ENCODE peak calls at places on chromosomes 13 and 19, in nine cellular contexts. One of them, this sample, is unnamed.

GRCh38 chr19:3053218-3053621 is 9.1 kb downstream of the TLE5 start:
- DNase-seq in HT-29: no peak
- DNase-seq in cardiac fibroblast: no peak
- DNase-seq in cardiac muscle cell: no peak
- DNase-seq in CD4-positive, alpha-beta T cell: no peak
- DNase-seq in heart right ventricle: no peak
- DNase-seq in HS-5: no peak
- DNase-seq in naive B cell: no peak
- DNase-seq in upper lobe of left lung: no peak
- DNase-seq in this sample: no peak

GRCh38 chr13:73142091-73142490 is 83.3 kb downstream of the KLF5 start:
- DNase-seq in upper lobe of left lung: peak; percentile 23
- DNase-seq in CD4-positive, alpha-beta T cell: no peak
- DNase-seq in cardiac fibroblast: peak; percentile 25
- DNase-seq in heart right ventricle: no peak
- DNase-seq in cardiac muscle cell: peak; percentile 10
- DNase-seq in naive B cell: no peak
- DNase-seq in HT-29: no peak
- DNase-seq in HS-5: no peak
- DNase-seq in this sample: no peak

GRCh38 chr19:35048911-35049411 is 7.4 kb downstream of the HPN start:
- DNase-seq in HS-5: no peak
- DNase-seq in upper lobe of left lung: peak; percentile 47
- DNase-seq in HT-29: no peak
- DNase-seq in cardiac muscle cell: no peak
- DNase-seq in cardiac fibroblast: no peak
- DNase-seq in heart right ventricle: peak; percentile 54
- DNase-seq in naive B cell: no peak
- DNase-seq in CD4-positive, alpha-beta T cell: no peak
- DNase-seq in this sample: no peak

GRCh38 chr13:95254341-95254740 is 46.9 kb downstream of the ABCC4 start:
- DNase-seq in naive B cell: no peak
- DNase-seq in HS-5: peak; percentile 26
- DNase-seq in CD4-positive, alpha-beta T cell: no peak
- DNase-seq in heart right ventricle: no peak
- DNase-seq in cardiac muscle cell: no peak
- DNase-seq in HT-29: no peak
- DNase-seq in upper lobe of left lung: no peak
- DNase-seq in cardiac fibroblast: no peak
- DNase-seq in this sample: no peak

GRCh38 chr13:49560270-49561063 is 24.9 kb downstream of the RCBTB1 start:
- DNase-seq in HS-5: no peak
- DNase-seq in HT-29: peak; percentile 54
- DNase-seq in upper lobe of left lung: peak; percentile 31
- DNase-seq in heart right ventricle: no peak
- DNase-seq in CD4-positive, alpha-beta T cell: no peak
- DNase-seq in naive B cell: no peak
- DNase-seq in cardiac fibroblast: peak; percentile 66
- DNase-seq in cardiac muscle cell: peak; percentile 12
- DNase-seq in this sample: no peak

GRCh38 chr19:3931041-3931440 is 1.8 kb upstream of the NMRK2 start:
- DNase-seq in naive B cell: no peak
- DNase-seq in CD4-positive, alpha-beta T cell: no peak
- DNase-seq in cardiac fibroblast: no peak
- DNase-seq in HT-29: peak; percentile 11
- DNase-seq in cardiac muscle cell: no peak
- DNase-seq in upper lobe of left lung: no peak
- DNase-seq in heart right ventricle: peak; percentile 73
- DNase-seq in HS-5: no peak
- DNase-seq in this sample: no peak

GRCh38 chr13:48037346-48038173 is at the start of gene NUDT15:
- DNase-seq in naive B cell: peak; percentile 93
- DNase-seq in HS-5: peak; percentile 54
- DNase-seq in upper lobe of left lung: peak; percentile 94
- DNase-seq in CD4-positive, alpha-beta T cell: peak; percentile 93
- DNase-seq in heart right ventricle: peak; percentile 92
- DNase-seq in cardiac fibroblast: peak; percentile 98
- DNase-seq in HT-29: peak; percentile 99
- DNase-seq in cardiac muscle cell: peak; percentile 96
- DNase-seq in this sample: peak; percentile 92

GRCh38 chr19:56764296-56764695 is 76.2 kb downstream of the PEG3 start:
- DNase-seq in naive B cell: no peak
- DNase-seq in CD4-positive, alpha-beta T cell: no peak
- DNase-seq in HS-5: no peak
- DNase-seq in cardiac muscle cell: no peak
- DNase-seq in cardiac fibroblast: no peak
- DNase-seq in upper lobe of left lung: no peak
- DNase-seq in HT-29: peak; percentile 30
- DNase-seq in heart right ventricle: no peak
- DNase-seq in this sample: no peak

GRCh38 chr19:19406878-19407639 is 1.6 kb downstream of the GATAD2A start:
- DNase-seq in heart right ventricle: no peak
- DNase-seq in CD4-positive, alpha-beta T cell: peak; percentile 48
- DNase-seq in upper lobe of left lung: peak; percentile 74
- DNase-seq in HS-5: no peak
- DNase-seq in naive B cell: peak; percentile 25
- DNase-seq in cardiac fibroblast: peak; percentile 61
- DNase-seq in cardiac muscle cell: no peak
- DNase-seq in HT-29: peak; percentile 59
- DNase-seq in this sample: no peak

GRCh38 chr13:83752141-83752540 is 130.1 kb downstream of the SLITRK1 start:
- DNase-seq in cardiac muscle cell: no peak
- DNase-seq in cardiac fibroblast: peak; percentile 41
- DNase-seq in CD4-positive, alpha-beta T cell: no peak
- DNase-seq in upper lobe of left lung: no peak
- DNase-seq in HS-5: peak; percentile 25
- DNase-seq in naive B cell: no peak
- DNase-seq in HT-29: no peak
- DNase-seq in heart right ventricle: no peak
- DNase-seq in this sample: no peak

GRCh38 chr19:898663-899062 is 5.4 kb downstream of the RNU6-9 start:
- DNase-seq in cardiac muscle cell: no peak
- DNase-seq in upper lobe of left lung: no peak
- DNase-seq in cardiac fibroblast: no peak
- DNase-seq in HT-29: no peak
- DNase-seq in naive B cell: no peak
- DNase-seq in CD4-positive, alpha-beta T cell: peak; percentile 31
- DNase-seq in heart right ventricle: no peak
- DNase-seq in HS-5: no peak
- DNase-seq in this sample: no peak

GRCh38 chr19:50190439-50190891 is 13.0 kb upstream of the MYH14 start:
- DNase-seq in CD4-positive, alpha-beta T cell: no peak
- DNase-seq in upper lobe of left lung: no peak
- DNase-seq in naive B cell: no peak
- DNase-seq in heart right ventricle: no peak
- DNase-seq in HT-29: peak; percentile 99
- DNase-seq in cardiac muscle cell: no peak
- DNase-seq in cardiac fibroblast: no peak
- DNase-seq in HS-5: no peak
- DNase-seq in this sample: no peak

GRCh38 chr19:5580116-5580515 is 12.4 kb upstream of the TINCR start:
- DNase-seq in CD4-positive, alpha-beta T cell: no peak
- DNase-seq in HS-5: no peak
- DNase-seq in upper lobe of left lung: no peak
- DNase-seq in cardiac fibroblast: no peak
- DNase-seq in naive B cell: no peak
- DNase-seq in cardiac muscle cell: no peak
- DNase-seq in heart right ventricle: no peak
- DNase-seq in HT-29: no peak
- DNase-seq in this sample: no peak

GRCh38 chr13:26558912-26559485 is 1.5 kb downstream of the WASF3 start:
- DNase-seq in cardiac muscle cell: peak; percentile 30
- DNase-seq in CD4-positive, alpha-beta T cell: no peak
- DNase-seq in heart right ventricle: no peak
- DNase-seq in HT-29: no peak
- DNase-seq in HS-5: no peak
- DNase-seq in upper lobe of left lung: no peak
- DNase-seq in naive B cell: no peak
- DNase-seq in cardiac fibroblast: no peak
- DNase-seq in this sample: no peak

GRCh38 chr13:47869780-47870179 is 131.3 kb downstream of the SUCLA2 start:
- DNase-seq in CD4-positive, alpha-beta T cell: no peak
- DNase-seq in cardiac fibroblast: no peak
- DNase-seq in heart right ventricle: no peak
- DNase-seq in HT-29: no peak
- DNase-seq in upper lobe of left lung: no peak
- DNase-seq in naive B cell: no peak
- DNase-seq in cardiac muscle cell: no peak
- DNase-seq in HS-5: no peak
- DNase-seq in this sample: no peak

GRCh38 chr13:49093376-49093775 is 117.7 kb downstream of the FNDC3A start:
- DNase-seq in cardiac muscle cell: no peak
- DNase-seq in cardiac fibroblast: no peak
- DNase-seq in HS-5: no peak
- DNase-seq in naive B cell: no peak
- DNase-seq in CD4-positive, alpha-beta T cell: no peak
- DNase-seq in HT-29: peak; percentile 10
- DNase-seq in heart right ventricle: no peak
- DNase-seq in upper lobe of left lung: no peak
- DNase-seq in this sample: no peak

GRCh38 chr13:76512676-76513277 is 373.4 kb downstream of the KCTD12 start:
- DNase-seq in CD4-positive, alpha-beta T cell: no peak
- DNase-seq in cardiac fibroblast: peak; percentile 68
- DNase-seq in HT-29: peak; percentile 36
- DNase-seq in naive B cell: no peak
- DNase-seq in heart right ventricle: peak; percentile 9
- DNase-seq in HS-5: peak; percentile 67
- DNase-seq in cardiac muscle cell: no peak
- DNase-seq in upper lobe of left lung: no peak
- DNase-seq in this sample: no peak

GRCh38 chr13:74036373-74036772 is 97.8 kb downstream of the KLF12 start:
- DNase-seq in HT-29: peak; percentile 79
- DNase-seq in cardiac fibroblast: no peak
- DNase-seq in upper lobe of left lung: no peak
- DNase-seq in heart right ventricle: no peak
- DNase-seq in CD4-positive, alpha-beta T cell: no peak
- DNase-seq in cardiac muscle cell: no peak
- DNase-seq in naive B cell: no peak
- DNase-seq in HS-5: no peak
- DNase-seq in this sample: no peak

GRCh38 chr13:75222031-75222430 is 259.9 kb downstream of the TBC1D4 start:
- DNase-seq in upper lobe of left lung: no peak
- DNase-seq in cardiac muscle cell: no peak
- DNase-seq in CD4-positive, alpha-beta T cell: no peak
- DNase-seq in naive B cell: no peak
- DNase-seq in heart right ventricle: no peak
- DNase-seq in HS-5: no peak
- DNase-seq in cardiac fibroblast: peak; percentile 76
- DNase-seq in HT-29: no peak
- DNase-seq in this sample: no peak

GRCh38 chr19:11321206-11322126 is 18.0 kb downstream of the RAB3D start:
- DNase-seq in cardiac muscle cell: no peak
- DNase-seq in heart right ventricle: no peak
- DNase-seq in naive B cell: no peak
- DNase-seq in cardiac fibroblast: no peak
- DNase-seq in upper lobe of left lung: no peak
- DNase-seq in CD4-positive, alpha-beta T cell: no peak
- DNase-seq in HT-29: no peak
- DNase-seq in HS-5: no peak
- DNase-seq in this sample: no peak

GRCh38 chr13:46633416-46633815 is 80.4 kb downstream of the LRCH1 start:
- DNase-seq in upper lobe of left lung: no peak
- DNase-seq in heart right ventricle: no peak
- DNase-seq in naive B cell: no peak
- DNase-seq in cardiac fibroblast: peak; percentile 66
- DNase-seq in HT-29: no peak
- DNase-seq in CD4-positive, alpha-beta T cell: no peak
- DNase-seq in cardiac muscle cell: no peak
- DNase-seq in HS-5: peak; percentile 49
- DNase-seq in this sample: no peak

GRCh38 chr19:46660008-46660517 is 919 bp downstream of the DACT3 start:
- DNase-seq in CD4-positive, alpha-beta T cell: no peak
- DNase-seq in naive B cell: no peak
- DNase-seq in HS-5: no peak
- DNase-seq in heart right ventricle: peak; percentile 39
- DNase-seq in HT-29: no peak
- DNase-seq in cardiac fibroblast: peak; percentile 41
- DNase-seq in cardiac muscle cell: peak; percentile 71
- DNase-seq in upper lobe of left lung: no peak
- DNase-seq in this sample: no peak

GRCh38 chr13:45851171-45851889 is at the start of gene SIAH3:
- DNase-seq in HS-5: no peak
- DNase-seq in cardiac fibroblast: peak; percentile 16
- DNase-seq in naive B cell: no peak
- DNase-seq in heart right ventricle: no peak
- DNase-seq in CD4-positive, alpha-beta T cell: peak; percentile 11
- DNase-seq in cardiac muscle cell: peak; percentile 36
- DNase-seq in upper lobe of left lung: no peak
- DNase-seq in HT-29: no peak
- DNase-seq in this sample: no peak

GRCh38 chr19:57239982-57240310 is 486 bp upstream of the ZNF805 start:
- DNase-seq in naive B cell: no peak
- DNase-seq in heart right ventricle: no peak
- DNase-seq in upper lobe of left lung: no peak
- DNase-seq in cardiac muscle cell: no peak
- DNase-seq in HS-5: no peak
- DNase-seq in cardiac fibroblast: peak; percentile 7
- DNase-seq in HT-29: no peak
- DNase-seq in CD4-positive, alpha-beta T cell: no peak
- DNase-seq in this sample: no peak